ENCODE peak calls at places on chromosome X, in nine cellular contexts. One of them, this sample, is unnamed.

GRCh38 chrX:109841869-109842579 is 109.0 kb upstream of the ACSL4 start:
- DNase-seq in astrocyte: peak; percentile 47
- DNase-seq in GM23248: peak; percentile 41
- DNase-seq in pancreas: no peak
- DNase-seq in lung: no peak
- DNase-seq in sigmoid colon: no peak
- DNase-seq in mammary epithelial cell: peak; percentile 29
- DNase-seq in effector memory CD4-positive, alpha-beta T cell: no peak
- DNase-seq in right cardiac atrium: no peak
- DNase-seq in this sample: no peak

GRCh38 chrX:74420194-74421035 is 878 bp upstream of the SLC16A2 start:
- DNase-seq in astrocyte: peak; percentile 54
- DNase-seq in GM23248: peak; percentile 78
- DNase-seq in pancreas: peak; percentile 65
- DNase-seq in lung: peak; percentile 46
- DNase-seq in sigmoid colon: peak; percentile 89
- DNase-seq in mammary epithelial cell: peak; percentile 66
- DNase-seq in effector memory CD4-positive, alpha-beta T cell: no peak
- DNase-seq in right cardiac atrium: peak; percentile 77
- DNase-seq in this sample: peak; percentile 93

GRCh38 chrX:9117851-9118250 is 83.9 kb upstream of the FAM9B start:
- DNase-seq in astrocyte: no peak
- DNase-seq in GM23248: peak; percentile 67
- DNase-seq in pancreas: no peak
- DNase-seq in lung: no peak
- DNase-seq in sigmoid colon: no peak
- DNase-seq in mammary epithelial cell: no peak
- DNase-seq in effector memory CD4-positive, alpha-beta T cell: no peak
- DNase-seq in right cardiac atrium: no peak
- DNase-seq in this sample: no peak

GRCh38 chrX:73289039-73289438 is 74.4 kb upstream of the NAP1L2 start:
- DNase-seq in astrocyte: no peak
- DNase-seq in GM23248: peak; percentile 0
- DNase-seq in pancreas: no peak
- DNase-seq in lung: no peak
- DNase-seq in sigmoid colon: no peak
- DNase-seq in mammary epithelial cell: no peak
- DNase-seq in effector memory CD4-positive, alpha-beta T cell: no peak
- DNase-seq in right cardiac atrium: no peak
- DNase-seq in this sample: no peak

GRCh38 chrX:112662559-112663427 is 16.9 kb downstream of the LHFPL1 start:
- DNase-seq in astrocyte: no peak
- DNase-seq in GM23248: no peak
- DNase-seq in pancreas: no peak
- DNase-seq in lung: no peak
- DNase-seq in sigmoid colon: no peak
- DNase-seq in mammary epithelial cell: no peak
- DNase-seq in effector memory CD4-positive, alpha-beta T cell: no peak
- DNase-seq in right cardiac atrium: no peak
- DNase-seq in this sample: no peak

GRCh38 chrX:19382500-19383145 is 38.9 kb downstream of the PDHA1 start:
- DNase-seq in astrocyte: no peak
- DNase-seq in GM23248: peak; percentile 42
- DNase-seq in pancreas: peak; percentile 49
- DNase-seq in lung: peak; percentile 59
- DNase-seq in sigmoid colon: peak; percentile 40
- DNase-seq in mammary epithelial cell: peak; percentile 6
- DNase-seq in effector memory CD4-positive, alpha-beta T cell: no peak
- DNase-seq in right cardiac atrium: peak; percentile 29
- DNase-seq in this sample: peak; percentile 77

GRCh38 chrX:94053575-94053974 is 379.6 kb downstream of the FAM133A start:
- DNase-seq in astrocyte: no peak
- DNase-seq in GM23248: no peak
- DNase-seq in pancreas: no peak
- DNase-seq in lung: no peak
- DNase-seq in sigmoid colon: no peak
- DNase-seq in mammary epithelial cell: peak; percentile 64
- DNase-seq in effector memory CD4-positive, alpha-beta T cell: no peak
- DNase-seq in right cardiac atrium: no peak
- DNase-seq in this sample: no peak

GRCh38 chrX:118212817-118213183 is 96.2 kb upstream of the KLHL13 start:
- DNase-seq in astrocyte: peak; percentile 9
- DNase-seq in GM23248: no peak
- DNase-seq in pancreas: no peak
- DNase-seq in lung: no peak
- DNase-seq in sigmoid colon: no peak
- DNase-seq in mammary epithelial cell: no peak
- DNase-seq in effector memory CD4-positive, alpha-beta T cell: no peak
- DNase-seq in right cardiac atrium: no peak
- DNase-seq in this sample: no peak

GRCh38 chrX:119853449-119853848 is 686 bp upstream of the UPF3B start:
- DNase-seq in astrocyte: no peak
- DNase-seq in GM23248: peak; percentile 34
- DNase-seq in pancreas: no peak
- DNase-seq in lung: no peak
- DNase-seq in sigmoid colon: no peak
- DNase-seq in mammary epithelial cell: no peak
- DNase-seq in effector memory CD4-positive, alpha-beta T cell: no peak
- DNase-seq in right cardiac atrium: no peak
- DNase-seq in this sample: no peak

GRCh38 chrX:41718481-41719245 is 5.3 kb upstream of the GPR82 start:
- DNase-seq in astrocyte: peak; percentile 67
- DNase-seq in GM23248: no peak
- DNase-seq in pancreas: no peak
- DNase-seq in lung: no peak
- DNase-seq in sigmoid colon: no peak
- DNase-seq in mammary epithelial cell: no peak
- DNase-seq in effector memory CD4-positive, alpha-beta T cell: no peak
- DNase-seq in right cardiac atrium: no peak
- DNase-seq in this sample: no peak

GRCh38 chrX:137549073-137549472 is 16.9 kb upstream of the ZIC3 start:
- DNase-seq in astrocyte: no peak
- DNase-seq in GM23248: no peak
- DNase-seq in pancreas: no peak
- DNase-seq in lung: no peak
- DNase-seq in sigmoid colon: no peak
- DNase-seq in mammary epithelial cell: no peak
- DNase-seq in effector memory CD4-positive, alpha-beta T cell: no peak
- DNase-seq in right cardiac atrium: no peak
- DNase-seq in this sample: no peak

GRCh38 chrX:13147758-13148157 is 103.3 kb upstream of the FAM9C start:
- DNase-seq in astrocyte: no peak
- DNase-seq in GM23248: no peak
- DNase-seq in pancreas: no peak
- DNase-seq in lung: no peak
- DNase-seq in sigmoid colon: no peak
- DNase-seq in mammary epithelial cell: no peak
- DNase-seq in effector memory CD4-positive, alpha-beta T cell: no peak
- DNase-seq in right cardiac atrium: no peak
- DNase-seq in this sample: no peak

GRCh38 chrX:48648299-48648698 is 35.3 kb upstream of the WAS start:
- DNase-seq in astrocyte: peak; percentile 13
- DNase-seq in GM23248: peak; percentile 72
- DNase-seq in pancreas: no peak
- DNase-seq in lung: peak; percentile 30
- DNase-seq in sigmoid colon: peak; percentile 74
- DNase-seq in mammary epithelial cell: no peak
- DNase-seq in effector memory CD4-positive, alpha-beta T cell: peak; percentile 2
- DNase-seq in right cardiac atrium: peak; percentile 14
- DNase-seq in this sample: peak; percentile 83

GRCh38 chrX:56793112-56793430 is 64.0 kb downstream of the NBDY start:
- DNase-seq in astrocyte: no peak
- DNase-seq in GM23248: no peak
- DNase-seq in pancreas: no peak
- DNase-seq in lung: peak; percentile 19
- DNase-seq in sigmoid colon: peak; percentile 41
- DNase-seq in mammary epithelial cell: no peak
- DNase-seq in effector memory CD4-positive, alpha-beta T cell: no peak
- DNase-seq in right cardiac atrium: no peak
- DNase-seq in this sample: no peak

GRCh38 chrX:115112411-115112810 is 76.8 kb upstream of the RBMXL3 start:
- DNase-seq in astrocyte: no peak
- DNase-seq in GM23248: peak; percentile 21
- DNase-seq in pancreas: no peak
- DNase-seq in lung: no peak
- DNase-seq in sigmoid colon: no peak
- DNase-seq in mammary epithelial cell: no peak
- DNase-seq in effector memory CD4-positive, alpha-beta T cell: no peak
- DNase-seq in right cardiac atrium: no peak
- DNase-seq in this sample: no peak

GRCh38 chrX:24243692-24244091 is 70.2 kb downstream of the SUPT20HL2 start:
- DNase-seq in astrocyte: no peak
- DNase-seq in GM23248: peak; percentile 72
- DNase-seq in pancreas: no peak
- DNase-seq in lung: no peak
- DNase-seq in sigmoid colon: no peak
- DNase-seq in mammary epithelial cell: no peak
- DNase-seq in effector memory CD4-positive, alpha-beta T cell: no peak
- DNase-seq in right cardiac atrium: no peak
- DNase-seq in this sample: no peak

GRCh38 chrX:136220535-136220934 is 30.7 kb downstream of the MAP7D3 start:
- DNase-seq in astrocyte: no peak
- DNase-seq in GM23248: no peak
- DNase-seq in pancreas: no peak
- DNase-seq in lung: no peak
- DNase-seq in sigmoid colon: no peak
- DNase-seq in mammary epithelial cell: no peak
- DNase-seq in effector memory CD4-positive, alpha-beta T cell: no peak
- DNase-seq in right cardiac atrium: no peak
- DNase-seq in this sample: no peak

GRCh38 chrX:39065051-39065871 is 264.0 kb downstream of the MID1IP1 start:
- DNase-seq in astrocyte: no peak
- DNase-seq in GM23248: no peak
- DNase-seq in pancreas: no peak
- DNase-seq in lung: no peak
- DNase-seq in sigmoid colon: no peak
- DNase-seq in mammary epithelial cell: no peak
- DNase-seq in effector memory CD4-positive, alpha-beta T cell: no peak
- DNase-seq in right cardiac atrium: no peak
- DNase-seq in this sample: no peak

GRCh38 chrX:150200361-150200760 is 162.8 kb upstream of the MAMLD1 start:
- DNase-seq in astrocyte: no peak
- DNase-seq in GM23248: no peak
- DNase-seq in pancreas: no peak
- DNase-seq in lung: no peak
- DNase-seq in sigmoid colon: no peak
- DNase-seq in mammary epithelial cell: no peak
- DNase-seq in effector memory CD4-positive, alpha-beta T cell: no peak
- DNase-seq in right cardiac atrium: no peak
- DNase-seq in this sample: no peak
- H3K4me1 ChIP-seq in astrocyte: peaks cover 11% of the 10 kb centered on the region
- H3K4me1 ChIP-seq in GM23248: peaks cover 31% of the 10 kb centered on the region
- H3K4me1 ChIP-seq in pancreas: no peaks in the 10 kb centered on the region
- H3K4me1 ChIP-seq in lung: no peaks in the 10 kb centered on the region
- H3K4me1 ChIP-seq in sigmoid colon: no peaks in the 10 kb centered on the region
- H3K4me1 ChIP-seq in mammary epithelial cell: peaks cover 27% of the 10 kb centered on the region
- H3K4me1 ChIP-seq in effector memory CD4-positive, alpha-beta T cell: no peaks in the 10 kb centered on the region
- H3K4me1 ChIP-seq in right cardiac atrium: peaks cover 2% of the 10 kb centered on the region
- H3K4me1 ChIP-seq in this sample: peaks cover 25% of the 10 kb centered on the region

GRCh38 chrX:2698604-2699003 is 7.5 kb downstream of the CD99 start:
- DNase-seq in astrocyte: no peak
- DNase-seq in GM23248: no peak
- DNase-seq in pancreas: no peak
- DNase-seq in lung: no peak
- DNase-seq in sigmoid colon: no peak
- DNase-seq in mammary epithelial cell: no peak
- DNase-seq in effector memory CD4-positive, alpha-beta T cell: no peak
- DNase-seq in right cardiac atrium: no peak
- DNase-seq in this sample: no peak
- H3K4me1 ChIP-seq in astrocyte: peaks cover 46% of the 10 kb centered on the region
- H3K4me1 ChIP-seq in GM23248: peaks cover 54% of the 10 kb centered on the region
- H3K4me1 ChIP-seq in pancreas: no peaks in the 10 kb centered on the region
- H3K4me1 ChIP-seq in lung: peaks cover 67% of the 10 kb centered on the region
- H3K4me1 ChIP-seq in sigmoid colon: peaks cover 90% of the 10 kb centered on the region
- H3K4me1 ChIP-seq in mammary epithelial cell: peaks cover 20% of the 10 kb centered on the region
- H3K4me1 ChIP-seq in effector memory CD4-positive, alpha-beta T cell: peaks cover 75% of the 10 kb centered on the region
- H3K4me1 ChIP-seq in right cardiac atrium: peaks cover 43% of the 10 kb centered on the region
- H3K4me1 ChIP-seq in this sample: peaks cover 30% of the 10 kb centered on the region

GRCh38 chrX:2705036-2705435 is 13.9 kb downstream of the CD99 start:
- DNase-seq in astrocyte: peak; percentile 49
- DNase-seq in GM23248: peak; percentile 51
- DNase-seq in pancreas: no peak
- DNase-seq in lung: no peak
- DNase-seq in sigmoid colon: no peak
- DNase-seq in mammary epithelial cell: no peak
- DNase-seq in effector memory CD4-positive, alpha-beta T cell: no peak
- DNase-seq in right cardiac atrium: peak; percentile 31
- DNase-seq in this sample: no peak

GRCh38 chrX:2708016-2708415 is 16.9 kb downstream of the CD99 start:
- DNase-seq in astrocyte: no peak
- DNase-seq in GM23248: peak; percentile 39
- DNase-seq in pancreas: no peak
- DNase-seq in lung: no peak
- DNase-seq in sigmoid colon: no peak
- DNase-seq in mammary epithelial cell: peak; percentile 43
- DNase-seq in effector memory CD4-positive, alpha-beta T cell: no peak
- DNase-seq in right cardiac atrium: no peak
- DNase-seq in this sample: no peak

GRCh38 chrX:2705461-2705860 is 14.4 kb downstream of the CD99 start:
- DNase-seq in astrocyte: no peak
- DNase-seq in GM23248: peak; percentile 37
- DNase-seq in pancreas: no peak
- DNase-seq in lung: no peak
- DNase-seq in sigmoid colon: no peak
- DNase-seq in mammary epithelial cell: no peak
- DNase-seq in effector memory CD4-positive, alpha-beta T cell: no peak
- DNase-seq in right cardiac atrium: no peak
- DNase-seq in this sample: no peak

GRCh38 chrX:2708601-2709200 is 17.6 kb downstream of the CD99 start:
- DNase-seq in astrocyte: no peak
- DNase-seq in GM23248: no peak
- DNase-seq in pancreas: no peak
- DNase-seq in lung: no peak
- DNase-seq in sigmoid colon: no peak
- DNase-seq in mammary epithelial cell: no peak
- DNase-seq in effector memory CD4-positive, alpha-beta T cell: no peak
- DNase-seq in right cardiac atrium: no peak
- DNase-seq in this sample: no peak

DNA sequence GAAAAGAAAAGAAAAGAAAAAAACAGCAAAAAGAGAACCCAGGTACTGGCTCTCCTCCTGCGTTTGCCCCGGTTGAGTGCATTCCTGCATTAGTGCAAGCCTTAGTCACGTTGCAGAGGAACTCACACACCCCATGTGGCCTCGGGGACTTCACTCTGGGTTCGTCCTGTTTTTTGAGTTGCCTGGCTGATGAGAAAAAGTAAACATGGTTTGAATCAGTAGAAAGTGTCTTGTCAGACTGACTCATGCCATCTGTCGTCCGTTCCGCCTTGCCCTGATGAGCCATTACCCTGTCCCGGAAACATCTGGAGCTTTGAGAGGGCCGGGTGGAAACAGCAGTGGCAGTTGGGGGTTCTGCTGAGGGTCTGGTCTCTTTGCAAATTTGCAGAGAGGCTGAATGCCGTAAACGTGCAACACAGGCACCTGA is 16.3 kb downstream of the CD99 start:
- DNase-seq in astrocyte: peak; percentile 70
- DNase-seq in GM23248: peak; percentile 98
- DNase-seq in pancreas: peak; percentile 44
- DNase-seq in lung: peak; percentile 55
- DNase-seq in sigmoid colon: peak; percentile 76
- DNase-seq in mammary epithelial cell: peak; percentile 98
- DNase-seq in effector memory CD4-positive, alpha-beta T cell: peak; percentile 47
- DNase-seq in right cardiac atrium: peak; percentile 40
- DNase-seq in this sample: peak; percentile 95
- H3K4me1 ChIP-seq in astrocyte: peaks cover 69% of the 10 kb centered on the region
- H3K4me1 ChIP-seq in GM23248: peaks cover 67% of the 10 kb centered on the region
- H3K4me1 ChIP-seq in pancreas: no peaks in the 10 kb centered on the region
- H3K4me1 ChIP-seq in lung: peaks cover 61% of the 10 kb centered on the region
- H3K4me1 ChIP-seq in sigmoid colon: peaks cover 89% of the 10 kb centered on the region
- H3K4me1 ChIP-seq in mammary epithelial cell: peaks cover 35% of the 10 kb centered on the region
- H3K4me1 ChIP-seq in effector memory CD4-positive, alpha-beta T cell: peaks cover 60% of the 10 kb centered on the region
- H3K4me1 ChIP-seq in right cardiac atrium: peaks cover 56% of the 10 kb centered on the region
- H3K4me1 ChIP-seq in this sample: peaks cover 31% of the 10 kb centered on the region

GRCh38 chrX:30880058-30880457 is 9.0 kb downstream of the TAB3 start:
- DNase-seq in astrocyte: no peak
- DNase-seq in GM23248: no peak
- DNase-seq in pancreas: no peak
- DNase-seq in lung: no peak
- DNase-seq in sigmoid colon: no peak
- DNase-seq in mammary epithelial cell: no peak
- DNase-seq in effector memory CD4-positive, alpha-beta T cell: no peak
- DNase-seq in right cardiac atrium: no peak
- DNase-seq in this sample: no peak
- H3K4me1 ChIP-seq in astrocyte: peaks cover 3% of the 10 kb centered on the region
- H3K4me1 ChIP-seq in GM23248: peaks cover 11% of the 10 kb centered on the region
- H3K4me1 ChIP-seq in pancreas: no peaks in the 10 kb centered on the region
- H3K4me1 ChIP-seq in lung: peaks cover 3% of the 10 kb centered on the region
- H3K4me1 ChIP-seq in sigmoid colon: no peaks in the 10 kb centered on the region
- H3K4me1 ChIP-seq in mammary epithelial cell: peaks cover 22% of the 10 kb centered on the region
- H3K4me1 ChIP-seq in effector memory CD4-positive, alpha-beta T cell: no peaks in the 10 kb centered on the region
- H3K4me1 ChIP-seq in right cardiac atrium: no peaks in the 10 kb centered on the region
- H3K4me1 ChIP-seq in this sample: peaks cover 14% of the 10 kb centered on the region